ENCODE peak calls at places on chromosomes 11 and 22, in ten cellular contexts. R is thoracic aorta, S is H9, B is GM23338, T is Peyer's patch, C is GM20000, O is colonic mucosa, V is fibroblast of lung, I is IMR-90, G is body of pancreas. D is an unnamed sample.

GRCh38 chr11:62512961-62513360 is 33.6 kb downstream of the AHNAK start:
- DNase-seq in B (no peak), I (no peak), S (no peak), G (no peak), V (no peak), O (no peak), C (no peak), R (no peak), T (no peak), D (no peak)

GRCh38 chr22:17945851-17946690 is 78.3 kb downstream of the MICAL3 start:
- DNase-seq in S (no peak), V (no peak), B (no peak), I (no peak), T (no peak), G (no peak), O (no peak), C (no peak), R (no peak), D (no peak)

GRCh38 chr22:28283025-28283654 is 364.1 kb upstream of the PITPNB start:
- DNase-seq in S (no peak), V (peak; percentile 52), C (no peak), T (no peak), B (no peak), I (peak; percentile 52), O (no peak), R (no peak), G (no peak), D (peak; percentile 25)

GRCh38 chr11:114447892-114448291 is 8.6 kb downstream of the REXO2 start:
- DNase-seq in I (peak; percentile 85), S (no peak), O (no peak), R (no peak), C (no peak), G (no peak), B (no peak), T (no peak), V (peak; percentile 89), D (peak; percentile 85)

GRCh38 chr11:124748481-124749338 is 3.3 kb downstream of the VSIG2 start:
- DNase-seq in S (no peak), G (no peak), O (peak; percentile 59), V (no peak), I (peak; percentile 56), R (no peak), T (no peak), C (peak; percentile 19), B (no peak), D (no peak)

GRCh38 chr11:71251761-71252433 is 480 bp downstream of the SHANK2 start:
- DNase-seq in T (peak; percentile 52), S (peak; percentile 69), I (no peak), R (no peak), O (peak; percentile 55), C (peak; percentile 78), G (peak; percentile 55), B (peak; percentile 79), V (no peak), D (no peak)

GRCh38 chr11:71483689-71484088 is 30.7 kb downstream of the NADSYN1 start:
- DNase-seq in G (no peak), S (no peak), O (no peak), R (no peak), I (no peak), B (no peak), C (no peak), T (no peak), V (no peak), D (no peak)

GRCh38 chr11:67033661-67034166 is 10.8 kb downstream of the SYT12 start:
- DNase-seq in I (peak; percentile 99), T (no peak), V (peak; percentile 93), B (no peak), C (no peak), O (no peak), S (no peak), G (no peak), R (no peak), D (peak; percentile 99)

GRCh38 chr22:45166935-45167334 is 3.2 kb downstream of the NUP50 start:
- DNase-seq in S (no peak), C (no peak), R (no peak), T (no peak), V (no peak), G (no peak), O (no peak), B (no peak), I (no peak), D (no peak)

GRCh38 chr22:45163074-45163416 is 680 bp upstream of the NUP50 start:
- DNase-seq in R (no peak), O (no peak), I (peak; percentile 54), T (no peak), C (no peak), G (peak; percentile 37), B (peak; percentile 51), S (peak; percentile 42), V (peak; percentile 53), D (peak; percentile 57)

GRCh38 chr22:45162531-45162930 is 1.2 kb upstream of the NUP50 start:
- DNase-seq in C (no peak), V (peak; percentile 9), B (peak; percentile 34), T (no peak), S (no peak), G (no peak), I (no peak), O (peak; percentile 22), R (no peak), D (no peak)

GRCh38 chr22:45164217-45165123 is 745 bp downstream of the NUP50 start:
- DNase-seq in B (peak; percentile 45), G (peak; percentile 41), R (no peak), S (no peak), C (peak; percentile 72), O (peak; percentile 45), T (no peak), I (no peak), V (peak; percentile 23), D (no peak)

DNA sequence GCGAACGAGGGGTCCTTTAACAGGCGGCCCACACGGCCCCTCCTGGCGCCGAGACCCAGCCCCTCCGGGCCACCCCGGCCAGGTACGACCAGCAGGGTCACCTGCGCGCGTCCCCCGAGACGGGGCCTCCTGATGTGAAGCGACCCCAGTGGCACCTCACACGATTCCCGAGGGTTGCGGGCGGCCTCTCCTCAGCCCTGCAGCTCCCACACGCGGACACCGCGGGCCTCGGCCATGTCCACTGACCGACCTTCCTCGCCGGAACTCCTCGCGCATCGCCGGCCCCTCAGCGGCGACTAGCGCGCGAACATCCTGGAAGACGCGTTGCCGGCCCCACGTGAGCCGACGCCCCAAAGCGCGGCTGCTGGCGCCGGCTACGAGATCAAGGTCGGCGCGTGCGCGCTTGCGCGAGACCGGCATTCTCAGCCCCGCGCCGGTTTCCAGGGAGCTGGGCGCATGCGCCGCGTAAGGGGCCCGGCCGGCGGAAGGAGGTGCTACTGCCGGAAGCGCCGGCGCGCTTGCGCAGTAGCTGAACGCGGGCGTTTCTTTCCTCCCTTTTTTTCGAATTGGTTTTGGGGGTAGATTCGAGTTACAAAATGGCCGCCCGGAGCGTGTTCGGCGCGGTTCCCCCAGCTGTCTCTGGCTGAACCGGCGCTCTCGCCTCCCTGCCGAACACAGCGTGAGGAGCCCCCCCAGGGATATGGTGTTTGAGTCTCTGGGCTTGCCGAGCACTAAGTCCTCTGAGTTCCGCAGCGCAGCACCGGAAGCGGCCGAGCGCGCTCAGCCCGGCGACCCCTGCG is at the start of gene NUP50:
- DNase-seq in B (peak; percentile 98), O (peak; percentile 95), V (peak; percentile 97), S (peak; percentile 96), I (peak; percentile 96), T (peak; percentile 98), R (peak; percentile 77), G (peak; percentile 96), C (peak; percentile 100), D (peak; percentile 95)
- TF ChIP-seq CTCF in B (no peak), O (no peak), V (peak; percentile 5), S (peak; percentile 13), I (peak; percentile 19), T (no peak), R (no peak), G (no peak), C (no peak), D (peak; percentile 13)

DNA sequence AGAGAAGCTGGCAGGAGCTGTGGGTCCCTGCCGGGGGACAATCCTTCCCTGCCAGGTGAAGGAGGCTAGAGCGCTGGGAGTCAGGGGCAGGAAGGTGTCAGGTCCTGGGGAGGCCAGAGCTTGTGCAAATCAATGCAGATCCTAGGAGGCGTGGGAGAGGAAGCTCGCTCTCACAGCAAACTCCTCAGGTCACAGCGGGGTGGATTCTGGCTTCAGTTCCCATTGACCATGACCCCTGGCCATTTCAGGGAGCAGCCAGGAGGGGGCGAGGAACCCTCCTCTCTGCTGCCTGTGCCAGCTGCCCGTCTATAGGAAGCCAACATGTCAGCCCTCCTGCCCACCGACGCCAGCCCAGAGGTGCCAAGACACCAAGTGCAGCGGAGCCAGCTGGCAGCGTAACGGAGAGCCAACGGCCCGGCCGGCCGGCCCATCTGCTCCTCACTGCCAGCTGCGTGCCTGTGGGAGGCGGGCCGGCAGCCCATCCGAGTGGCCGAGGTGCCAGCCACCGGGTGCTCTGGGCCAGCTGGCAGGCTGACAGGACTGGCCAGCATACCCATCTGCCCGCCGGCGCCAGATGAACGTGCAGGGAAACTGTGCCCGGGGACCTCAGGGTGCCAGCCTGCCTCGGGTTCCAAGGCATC is 374.9 kb downstream of the MIAT start:
- DNase-seq in B (peak; percentile 87), G (peak; percentile 13), S (peak; percentile 82), T (no peak), I (no peak), C (no peak), R (peak; percentile 11), O (no peak), V (no peak), D (no peak)
- TF ChIP-seq CTCF in B (peak; percentile 50), G (no peak), S (peak; percentile 75), T (no peak), I (no peak), C (no peak), R (peak; percentile 47), O (no peak), V (peak; percentile 9), D (peak; percentile 33)

GRCh38 chr11:77471520-77472234 is 2.2 kb downstream of the PAK1 start:
- DNase-seq in B (peak; percentile 63), V (peak; percentile 5), I (no peak), R (no peak), G (peak; percentile 62), S (no peak), C (peak; percentile 43), O (peak; percentile 91), T (peak; percentile 63), D (no peak)

GRCh38 chr11:77474509-77475070 is 696 bp upstream of the PAK1 start:
- DNase-seq in B (no peak), O (no peak), G (no peak), I (no peak), T (no peak), C (no peak), V (no peak), S (no peak), R (no peak), D (no peak)

GRCh38 chr11:77473001-77473800 is 693 bp downstream of the PAK1 start:
- DNase-seq in B (peak; percentile 78), I (no peak), R (no peak), T (peak; percentile 66), S (peak; percentile 70), G (peak; percentile 61), C (peak; percentile 83), O (peak; percentile 64), V (peak; percentile 15), D (no peak)

GRCh38 chr11:77475206-77475605 is 1.3 kb upstream of the PAK1 start:
- DNase-seq in T (no peak), V (no peak), G (no peak), I (no peak), R (no peak), B (no peak), C (no peak), O (no peak), S (no peak), D (no peak)

DNA sequence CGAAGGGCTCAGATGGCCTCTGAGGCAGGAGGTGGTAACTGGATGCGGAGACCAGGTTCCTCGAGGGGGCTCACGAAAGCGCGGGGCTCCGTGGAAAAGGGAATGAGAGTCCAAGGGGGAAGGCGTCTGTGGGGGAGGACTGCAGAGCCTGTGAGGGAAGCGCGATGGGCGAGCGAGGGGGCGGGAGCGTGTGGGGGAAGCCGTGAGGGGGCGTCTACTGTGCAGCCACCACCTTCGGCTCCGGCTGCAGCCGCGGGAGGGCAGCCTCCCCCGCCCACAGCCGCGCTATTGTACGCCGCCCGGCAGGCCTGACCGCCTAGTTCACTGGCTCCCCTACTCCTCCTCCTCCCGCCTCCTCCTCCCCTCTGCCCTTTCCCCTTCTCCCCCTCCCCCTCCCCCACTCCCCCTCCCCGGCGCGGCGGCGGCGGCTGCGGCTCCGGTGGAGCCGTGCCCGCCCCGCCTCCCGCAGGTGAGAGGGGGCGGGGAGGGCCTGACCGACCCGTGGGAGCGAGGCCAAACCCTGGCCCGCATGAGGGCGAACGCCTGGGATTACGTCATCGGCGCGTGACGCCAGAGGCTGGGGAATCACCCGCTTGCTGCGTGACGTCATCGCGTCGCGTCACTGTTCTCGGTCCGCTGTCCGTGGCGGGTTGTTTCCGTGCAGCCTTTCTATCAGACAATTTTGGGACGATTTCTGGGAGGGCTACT is at the start of gene PAK1:
- DNase-seq in C (peak; percentile 93), O (peak; percentile 93), G (peak; percentile 96), I (peak; percentile 86), V (peak; percentile 90), R (peak; percentile 36), B (peak; percentile 98), T (peak; percentile 95), S (peak; percentile 95), D (peak; percentile 37)
- TF ChIP-seq CTCF in C (no peak), O (no peak), G (no peak), I (peak; percentile 24), V (peak; percentile 21), R (no peak), B (no peak), T (no peak), S (peak; percentile 38), D (no peak)

GRCh38 chr11:15095736-15096228 is 18.9 kb upstream of the INSC start:
- DNase-seq in O (no peak), S (no peak), T (no peak), V (no peak), R (no peak), G (no peak), I (no peak), C (no peak), B (no peak), D (no peak)

GRCh38 chr11:15097411-15097810 is 17.3 kb upstream of the INSC start:
- DNase-seq in V (no peak), G (no peak), C (no peak), B (no peak), T (no peak), I (no peak), R (no peak), O (no peak), S (no peak), D (no peak)

GRCh38 chr11:15091620-15092019 is 18.2 kb downstream of the CALCB start:
- DNase-seq in T (no peak), G (no peak), I (no peak), O (no peak), R (no peak), B (no peak), C (no peak), V (no peak), S (no peak), D (no peak)

GRCh38 chr11:15091175-15091574 is 17.8 kb downstream of the CALCB start:
- DNase-seq in R (no peak), V (no peak), S (no peak), T (no peak), B (no peak), O (no peak), I (no peak), G (no peak), C (no peak), D (no peak)

DNA sequence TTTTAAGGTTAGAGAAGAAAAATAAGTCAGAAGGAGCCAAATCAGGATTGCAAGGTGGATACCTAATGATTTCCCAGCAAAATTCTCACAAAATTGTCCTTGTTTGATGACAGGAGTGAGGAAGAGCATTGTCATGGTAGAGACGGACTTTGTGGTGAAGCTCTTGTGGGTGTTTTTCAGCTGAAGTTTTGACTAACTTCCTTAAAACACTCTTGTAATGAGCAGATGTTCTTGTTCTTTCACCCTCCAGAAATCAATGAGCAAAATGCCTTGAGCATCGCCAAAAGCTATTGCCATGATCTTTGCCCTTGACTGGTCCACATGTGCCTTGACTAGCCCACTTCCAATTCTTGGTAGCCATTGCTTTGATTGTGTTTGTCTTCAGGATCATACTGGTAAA is 20.0 kb downstream of the CALCB start:
- DNase-seq in R (no peak), B (no peak), I (no peak), S (no peak), C (no peak), V (no peak), T (no peak), O (no peak), G (no peak), D (no peak)
- TF ChIP-seq CTCF in R (no peak), B (no peak), I (no peak), S (no peak), C (no peak), V (no peak), T (no peak), O (no peak), G (no peak), D (no peak)